ENCODE peak calls at places on chromosomes 7 and 10, in nine cellular contexts. One of them, this sample, is unnamed.
A peak's percentile ranks its signal among the peaks of the same experiment; 100 is the strongest.

GRCh38 chr7:100764841-100765240 is 31.4 kb downstream of the ZAN start:
- DNase-seq in occipital lobe: no peak
- DNase-seq in HEK293T: no peak
- DNase-seq in NCI-H146: no peak
- DNase-seq in A549: no peak
- DNase-seq in NCI-H226: no peak
- DNase-seq in MCF 10A: no peak
- DNase-seq in SK-MEL-5: no peak
- DNase-seq in T-helper 1 cell: no peak
- DNase-seq in this sample: peak; percentile 88

GRCh38 chr10:95201736-95202135 is 7.7 kb downstream of the ACSM6 start:
- DNase-seq in NCI-H146: no peak
- DNase-seq in HEK293T: no peak
- DNase-seq in MCF 10A: peak; percentile 86
- DNase-seq in A549: peak; percentile 60
- DNase-seq in NCI-H226: peak; percentile 75
- DNase-seq in occipital lobe: no peak
- DNase-seq in SK-MEL-5: peak; percentile 9
- DNase-seq in T-helper 1 cell: no peak
- DNase-seq in this sample: peak; percentile 37

GRCh38 chr7:149720372-149721083 is 52.9 kb downstream of the ZNF467 start:
- DNase-seq in MCF 10A: no peak
- DNase-seq in NCI-H226: no peak
- DNase-seq in SK-MEL-5: peak; percentile 82
- DNase-seq in HEK293T: no peak
- DNase-seq in NCI-H146: no peak
- DNase-seq in occipital lobe: peak; percentile 71
- DNase-seq in T-helper 1 cell: no peak
- DNase-seq in A549: no peak
- DNase-seq in this sample: no peak

GRCh38 chr7:100367251-100367620 is 6.1 kb upstream of the PILRA start:
- DNase-seq in NCI-H226: no peak
- DNase-seq in NCI-H146: no peak
- DNase-seq in MCF 10A: no peak
- DNase-seq in A549: no peak
- DNase-seq in occipital lobe: no peak
- DNase-seq in SK-MEL-5: peak; percentile 43
- DNase-seq in T-helper 1 cell: no peak
- DNase-seq in HEK293T: no peak
- DNase-seq in this sample: no peak

GRCh38 chr10:4763960-4764428 is 62.0 kb upstream of the AKR1E2 start:
- DNase-seq in occipital lobe: no peak
- DNase-seq in T-helper 1 cell: no peak
- DNase-seq in NCI-H226: peak; percentile 8
- DNase-seq in MCF 10A: no peak
- DNase-seq in A549: no peak
- DNase-seq in NCI-H146: no peak
- DNase-seq in SK-MEL-5: peak; percentile 52
- DNase-seq in HEK293T: no peak
- DNase-seq in this sample: no peak

GRCh38 chr10:62732841-62733653 is 71.5 kb upstream of the ADO start:
- DNase-seq in T-helper 1 cell: peak; percentile 33
- DNase-seq in SK-MEL-5: peak; percentile 56
- DNase-seq in NCI-H146: no peak
- DNase-seq in NCI-H226: peak; percentile 68
- DNase-seq in A549: no peak
- DNase-seq in occipital lobe: no peak
- DNase-seq in MCF 10A: peak; percentile 71
- DNase-seq in HEK293T: no peak
- DNase-seq in this sample: no peak

GRCh38 chr7:27083646-27084045 is 12.2 kb downstream of the HOXA1 start:
- DNase-seq in MCF 10A: no peak
- DNase-seq in T-helper 1 cell: no peak
- DNase-seq in A549: no peak
- DNase-seq in NCI-H146: no peak
- DNase-seq in HEK293T: no peak
- DNase-seq in NCI-H226: no peak
- DNase-seq in occipital lobe: no peak
- DNase-seq in SK-MEL-5: no peak
- DNase-seq in this sample: no peak

GRCh38 chr7:130927062-130927461 is 193.1 kb upstream of the KLF14 start:
- DNase-seq in HEK293T: no peak
- DNase-seq in SK-MEL-5: no peak
- DNase-seq in MCF 10A: no peak
- DNase-seq in A549: no peak
- DNase-seq in NCI-H226: no peak
- DNase-seq in T-helper 1 cell: no peak
- DNase-seq in NCI-H146: no peak
- DNase-seq in occipital lobe: no peak
- DNase-seq in this sample: no peak